ENCODE peak calls at places on chromosomes 1 and 21, in four cellular contexts. J is A549; F is AG10803; B is stimulated activated CD4-positive, alpha-beta T cell treated with anti-CD3 and anti-CD28 coated beads, Interleukin-12 subunit alpha, Interleukin-12 subunit beta, amount 100 ng/mL, for 48 hours. M is an unnamed sample.

GRCh38 chr1:61907102-61907501 is 164.8 kb downstream of the PATJ start:
- DNase-seq in J (no peak), F (no peak), B (no peak), M (no peak)

GRCh38 chr1:162380061-162380846 is 1.3 kb upstream of the C1orf226 start:
- DNase-seq in J (no peak), F (no peak), B (no peak), M (no peak)

GRCh38 chr1:111833334-111833733 is 77.6 kb downstream of the DDX20 start:
- DNase-seq in J (no peak), F (peak), B (no peak), M (peak)

GRCh38 chr1:220827445-220828210 is 40.9 kb downstream of the MTARC1 start:
- DNase-seq in J (no peak), F (no peak), B (no peak), M (no peak)

GRCh38 chr1:105137543-105138444 is 1388.1 kb downstream of the AMY1C start:
- DNase-seq in J (no peak), F (no peak), B (no peak), M (no peak)

GRCh38 chr21:36431252-36431651 is 46.1 kb downstream of the CHAF1B start:
- DNase-seq in J (no peak), F (no peak), B (no peak), M (no peak)

GRCh38 chr1:209583408-209583807 is at the start of gene CAMK1G:
- DNase-seq in J (no peak), F (peak), B (no peak), M (peak)

GRCh38 chr1:21284206-21285137 is 5.8 kb downstream of the ECE1 start:
- DNase-seq in J (no peak), F (no peak), B (no peak), M (no peak)

GRCh38 chr1:183129921-183130675 is 56.0 kb upstream of the LAMC2 start:
- DNase-seq in J (no peak), F (peak), B (no peak), M (peak)

GRCh38 chr1:24987875-24988559 is 57.9 kb upstream of the RUNX3 start:
- DNase-seq in J (no peak), F (no peak), B (no peak), M (no peak)

GRCh38 chr1:94543893-94544635 is 2.5 kb upstream of the F3 start:
- DNase-seq in J (no peak), F (peak), B (no peak), M (no peak)

M was measured in AG08395.